ENCODE peak calls at places on chromosomes 16 and 17, in five cellular contexts. One of them, this sample, is unnamed. For H3K4me1, the result is how much of the 10 kb centered on the place peaks cover.

GRCh38 chr17:27978689-27979175 is 63.7 kb upstream of the NLK start:
- DNase-seq in adrenal gland: no peak
- DNase-seq in heart left ventricle: no peak
- DNase-seq in prostate gland: no peak
- DNase-seq in A549: no peak
- DNase-seq in this sample: no peak

GRCh38 chr17:7549401-7550055 is 670 bp downstream of the TNFSF12 start:
- DNase-seq in adrenal gland: no peak
- DNase-seq in heart left ventricle: no peak
- DNase-seq in prostate gland: no peak
- DNase-seq in A549: no peak
- DNase-seq in this sample: peak

GRCh38 chr17:77404812-77405581 is 264.2 kb downstream of the SEC14L1 start:
- DNase-seq in adrenal gland: no peak
- DNase-seq in heart left ventricle: peak
- DNase-seq in prostate gland: no peak
- DNase-seq in A549: no peak
- DNase-seq in this sample: peak

GRCh38 chr16:2971134-2971984 is 2.2 kb downstream of the PAQR4 start:
- DNase-seq in adrenal gland: no peak
- DNase-seq in heart left ventricle: no peak
- DNase-seq in prostate gland: no peak
- DNase-seq in A549: no peak
- DNase-seq in this sample: no peak

GRCh38 chr16:81581107-81581506 is 136.5 kb downstream of the CMIP start:
- DNase-seq in adrenal gland: no peak
- DNase-seq in heart left ventricle: no peak
- DNase-seq in prostate gland: peak
- DNase-seq in A549: no peak
- DNase-seq in this sample: peak

GRCh38 chr16:46908540-46909372 is 24.6 kb downstream of the GPT2 start:
- DNase-seq in adrenal gland: peak
- DNase-seq in heart left ventricle: peak
- DNase-seq in prostate gland: peak
- DNase-seq in A549: peak
- DNase-seq in this sample: peak

GRCh38 chr16:15861996-15862395 is 5.2 kb upstream of the MYH11 start:
- DNase-seq in adrenal gland: no peak
- DNase-seq in heart left ventricle: no peak
- DNase-seq in prostate gland: no peak
- DNase-seq in A549: no peak
- DNase-seq in this sample: no peak

GRCh38 chr17:12789075-12789975 is at the start of gene ARHGAP44:
- DNase-seq in adrenal gland: peak
- DNase-seq in heart left ventricle: peak
- DNase-seq in prostate gland: peak
- DNase-seq in A549: peak
- DNase-seq in this sample: peak

GRCh38 chr17:16910341-16910740 is 61.6 kb downstream of the TNFRSF13B start:
- DNase-seq in adrenal gland: no peak
- DNase-seq in heart left ventricle: no peak
- DNase-seq in prostate gland: no peak
- DNase-seq in A549: no peak
- DNase-seq in this sample: peak

GRCh38 chr16:66081967-66082366 is 284.5 kb upstream of the CDH5 start:
- DNase-seq in adrenal gland: no peak
- DNase-seq in heart left ventricle: no peak
- DNase-seq in prostate gland: no peak
- DNase-seq in A549: peak
- DNase-seq in this sample: no peak

GRCh38 chr17:39650121-39650579 is 13.2 kb downstream of the STARD3 start:
- DNase-seq in adrenal gland: no peak
- DNase-seq in heart left ventricle: no peak
- DNase-seq in prostate gland: no peak
- DNase-seq in A549: no peak
- DNase-seq in this sample: no peak

GRCh38 chr16:1787322-1788094 is 4.7 kb downstream of the NUBP2 start:
- DNase-seq in adrenal gland: peak
- DNase-seq in heart left ventricle: peak
- DNase-seq in prostate gland: peak
- DNase-seq in A549: no peak
- DNase-seq in this sample: no peak

GRCh38 chr16:27366687-27367462 is 35.1 kb upstream of the IL21R start:
- DNase-seq in adrenal gland: no peak
- DNase-seq in heart left ventricle: no peak
- DNase-seq in prostate gland: no peak
- DNase-seq in A549: no peak
- DNase-seq in this sample: no peak

GRCh38 chr16:165539-166374 is at the start of gene HBM:
- DNase-seq in adrenal gland: no peak
- DNase-seq in heart left ventricle: no peak
- DNase-seq in prostate gland: no peak
- DNase-seq in A549: no peak
- DNase-seq in this sample: no peak

GRCh38 chr17:57809879-57810278 is 40.0 kb downstream of the MRPS23 start:
- DNase-seq in adrenal gland: no peak
- DNase-seq in heart left ventricle: no peak
- DNase-seq in prostate gland: no peak
- DNase-seq in A549: no peak
- DNase-seq in this sample: no peak

GRCh38 chr17:40025991-40026815 is 11.0 kb downstream of the CSF3 start:
- DNase-seq in adrenal gland: no peak
- DNase-seq in heart left ventricle: no peak
- DNase-seq in prostate gland: peak
- DNase-seq in A549: no peak
- DNase-seq in this sample: no peak

GRCh38 chr16:1375741-1376410 is 24.1 kb downstream of the GNPTG start:
- DNase-seq in adrenal gland: peak
- DNase-seq in heart left ventricle: no peak
- DNase-seq in prostate gland: no peak
- DNase-seq in A549: no peak
- DNase-seq in this sample: no peak

GRCh38 chr17:82155606-82156005 is 57.0 kb downstream of the CCDC57 start:
- DNase-seq in adrenal gland: no peak
- DNase-seq in heart left ventricle: no peak
- DNase-seq in prostate gland: no peak
- DNase-seq in A549: no peak
- DNase-seq in this sample: no peak

GRCh38 chr16:63361032-63361624 is 1324.9 kb upstream of the CDH8 start:
- DNase-seq in adrenal gland: no peak
- DNase-seq in heart left ventricle: no peak
- DNase-seq in prostate gland: no peak
- DNase-seq in A549: peak
- DNase-seq in this sample: no peak

GRCh38 chr17:81513669-81514484 is 1.3 kb upstream of the ACTG1 start:
- DNase-seq in adrenal gland: peak
- DNase-seq in heart left ventricle: peak
- DNase-seq in prostate gland: peak
- DNase-seq in A549: peak
- DNase-seq in this sample: peak

GRCh38 chr17:74028717-74029116 is 174.8 kb upstream of the RPL38 start:
- DNase-seq in adrenal gland: no peak
- DNase-seq in heart left ventricle: no peak
- DNase-seq in prostate gland: no peak
- DNase-seq in A549: no peak
- DNase-seq in this sample: no peak

GRCh38 chr16:85416267-85417109 is 196.6 kb upstream of the GSE1 start:
- DNase-seq in adrenal gland: peak
- DNase-seq in heart left ventricle: peak
- DNase-seq in prostate gland: no peak
- DNase-seq in A549: peak
- DNase-seq in this sample: peak

GRCh38 chr17:28446716-28447395 is 26.6 kb upstream of the SLC13A2 start:
- DNase-seq in adrenal gland: no peak
- DNase-seq in heart left ventricle: no peak
- DNase-seq in prostate gland: no peak
- DNase-seq in A549: no peak
- DNase-seq in this sample: no peak

GRCh38 chr17:29179232-29180036 is 764 bp downstream of the MYO18A start:
- DNase-seq in adrenal gland: peak
- DNase-seq in heart left ventricle: peak
- DNase-seq in prostate gland: peak
- DNase-seq in A549: peak
- DNase-seq in this sample: peak

GRCh38 chr17:9658593-9659211 is 13.4 kb downstream of the USP43 start:
- DNase-seq in adrenal gland: no peak
- DNase-seq in heart left ventricle: no peak
- DNase-seq in prostate gland: no peak
- DNase-seq in A549: no peak
- DNase-seq in this sample: no peak

GRCh38 chr16:87895641-87896141 is 26.4 kb upstream of the SLC7A5 start:
- DNase-seq in adrenal gland: no peak
- DNase-seq in heart left ventricle: no peak
- DNase-seq in prostate gland: no peak
- DNase-seq in A549: no peak
- DNase-seq in this sample: peak

GRCh38 chr16:17803625-17804410 is 333.1 kb upstream of the XYLT1 start:
- DNase-seq in adrenal gland: no peak
- DNase-seq in heart left ventricle: no peak
- DNase-seq in prostate gland: no peak
- DNase-seq in A549: no peak
- DNase-seq in this sample: no peak

GRCh38 chr16:54194008-54194731 is 92.4 kb downstream of the IRX3 start:
- DNase-seq in adrenal gland: peak
- DNase-seq in heart left ventricle: peak
- DNase-seq in prostate gland: peak
- DNase-seq in A549: no peak
- DNase-seq in this sample: peak

GRCh38 chr16:85652431-85653221 is 36.1 kb downstream of the GINS2 start:
- DNase-seq in adrenal gland: peak
- DNase-seq in heart left ventricle: no peak
- DNase-seq in prostate gland: no peak
- DNase-seq in A549: peak
- DNase-seq in this sample: peak

GRCh38 chr16:4358831-4359561 is 7.9 kb upstream of the PAM16 start:
- DNase-seq in adrenal gland: peak
- DNase-seq in heart left ventricle: no peak
- DNase-seq in prostate gland: no peak
- DNase-seq in A549: peak
- DNase-seq in this sample: peak

GRCh38 chr17:6084226-6085161 is 14.3 kb downstream of the WSCD1 start:
- DNase-seq in adrenal gland: no peak
- DNase-seq in heart left ventricle: no peak
- DNase-seq in prostate gland: no peak
- DNase-seq in A549: no peak
- DNase-seq in this sample: no peak

GRCh38 chr16:49651980-49652379 is 203.9 kb downstream of the ZNF423 start:
- DNase-seq in adrenal gland: no peak
- DNase-seq in heart left ventricle: no peak
- DNase-seq in prostate gland: no peak
- DNase-seq in A549: no peak
- DNase-seq in this sample: no peak

GRCh38 chr17:40371261-40371929 is 6.9 kb upstream of the GJD3 start:
- DNase-seq in adrenal gland: no peak
- DNase-seq in heart left ventricle: no peak
- DNase-seq in prostate gland: no peak
- DNase-seq in A549: no peak
- DNase-seq in this sample: no peak

DNA sequence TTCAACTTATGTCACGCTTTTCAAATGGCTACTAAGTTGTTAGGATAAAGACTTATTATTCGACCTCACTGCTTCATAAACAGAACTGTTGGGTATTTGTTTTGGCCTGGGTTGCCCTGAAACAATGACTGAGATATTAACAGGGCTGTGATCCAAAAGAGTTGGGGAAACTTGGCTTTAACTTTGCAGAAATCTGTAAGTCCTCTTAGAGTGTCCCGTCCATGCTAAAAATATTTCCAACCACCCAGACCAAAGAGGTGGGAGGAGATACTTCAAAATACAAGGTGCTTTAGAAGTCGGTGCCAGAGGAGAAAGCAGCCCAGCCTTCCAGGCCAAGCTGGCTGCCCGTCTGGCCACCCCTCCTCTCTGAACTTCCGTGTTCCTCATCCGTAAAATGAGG is 16.1 kb upstream of the SPATA32 start:
- DNase-seq in adrenal gland: no peak
- DNase-seq in heart left ventricle: peak
- DNase-seq in prostate gland: peak
- DNase-seq in A549: no peak
- DNase-seq in this sample: peak
- H3K4me3 ChIP-seq in adrenal gland: no peak
- H3K4me3 ChIP-seq in heart left ventricle: no peak
- H3K4me3 ChIP-seq in prostate gland: no peak
- H3K4me3 ChIP-seq in A549: no peak
- H3K4me3 ChIP-seq in this sample: no peak

GRCh38 chr17:2170023-2170422 is 115.1 kb downstream of the HIC1 start:
- DNase-seq in adrenal gland: no peak
- DNase-seq in heart left ventricle: no peak
- DNase-seq in prostate gland: no peak
- DNase-seq in A549: no peak
- DNase-seq in this sample: no peak
- TF ChIP-seq CTCF in adrenal gland: no peak
- TF ChIP-seq CTCF in heart left ventricle: no peak
- TF ChIP-seq CTCF in prostate gland: no peak
- TF ChIP-seq CTCF in A549: peak
- TF ChIP-seq CTCF in this sample: no peak

DNA sequence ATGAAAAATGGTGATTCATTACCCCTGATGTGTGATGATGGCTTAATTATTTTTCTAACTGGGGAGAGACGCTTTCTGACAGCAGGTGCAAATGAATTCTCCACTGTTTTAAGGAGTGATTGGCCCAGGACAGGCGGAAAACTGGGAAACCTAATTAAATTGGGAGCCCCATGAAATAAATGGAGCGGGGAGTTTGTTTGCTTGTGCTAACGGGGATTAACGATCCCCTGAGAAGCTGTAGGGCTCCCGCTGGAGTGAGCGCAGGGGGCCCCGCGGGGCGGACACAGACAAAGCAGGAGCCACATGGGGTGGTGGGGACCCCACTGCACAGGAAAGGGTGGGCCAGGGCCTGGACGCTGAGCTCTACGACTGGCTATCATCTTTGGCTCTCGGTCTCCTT is 208.6 kb downstream of the RBFOX3 start:
- DNase-seq in adrenal gland: no peak
- DNase-seq in heart left ventricle: no peak
- DNase-seq in prostate gland: no peak
- DNase-seq in A549: no peak
- DNase-seq in this sample: no peak
- H3K4me1 ChIP-seq in adrenal gland: under half
- H3K4me1 ChIP-seq in heart left ventricle: under half
- H3K4me1 ChIP-seq in prostate gland: under half
- H3K4me1 ChIP-seq in A549: under half
- H3K4me1 ChIP-seq in this sample: under half

GRCh38 chr16:31216116-31216469 is 842 bp downstream of the PYDC1 start:
- DNase-seq in adrenal gland: no peak
- DNase-seq in heart left ventricle: no peak
- DNase-seq in prostate gland: no peak
- DNase-seq in A549: no peak
- DNase-seq in this sample: no peak
- H3K4me3 ChIP-seq in adrenal gland: peak
- H3K4me3 ChIP-seq in heart left ventricle: peak
- H3K4me3 ChIP-seq in prostate gland: peak
- H3K4me3 ChIP-seq in A549: peak
- H3K4me3 ChIP-seq in this sample: peak

GRCh38 chr17:41406205-41406604 is 8.8 kb upstream of the KRT31 start:
- DNase-seq in adrenal gland: no peak
- DNase-seq in heart left ventricle: no peak
- DNase-seq in prostate gland: no peak
- DNase-seq in A549: no peak
- DNase-seq in this sample: no peak
- TF ChIP-seq CTCF in adrenal gland: no peak
- TF ChIP-seq CTCF in heart left ventricle: no peak
- TF ChIP-seq CTCF in prostate gland: no peak
- TF ChIP-seq CTCF in A549: peak
- TF ChIP-seq CTCF in this sample: no peak